ENCODE peak calls at places on chromosomes 1 and 21, in six cellular contexts. O is germinal center, Q is AG08396, U is Ammon's horn, B is Kasumi-1, H is NCI-H1105. D is an unnamed sample.

GRCh38 chr1:100391675-100392074 is 39.4 kb downstream of the CDC14A start:
- DNase-seq in O (no peak), Q (no peak), U (no peak), B (no peak), H (no peak), D (no peak)

GRCh38 chr1:185483647-185484450 is 166.8 kb upstream of the IVNS1ABP start:
- DNase-seq in O (no peak), Q (peak), U (peak), B (peak), H (no peak), D (peak)

GRCh38 chr21:42514883-42515228 is 1.2 kb downstream of the SLC37A1 start:
- DNase-seq in O (no peak), Q (no peak), U (no peak), B (no peak), H (no peak), D (no peak)

GRCh38 chr1:67945733-67946374 is 104.6 kb downstream of the DIRAS3 start:
- DNase-seq in O (no peak), Q (no peak), U (peak), B (no peak), H (peak), D (no peak)

GRCh38 chr1:175273656-175274055 is 81.1 kb upstream of the KIAA0040 start:
- DNase-seq in O (no peak), Q (no peak), U (no peak), B (no peak), H (no peak), D (no peak)

GRCh38 chr1:20308569-20308968 is 17.9 kb downstream of the VWA5B1 start:
- DNase-seq in O (no peak), Q (no peak), U (no peak), B (no peak), H (no peak), D (no peak)

GRCh38 chr1:222369991-222370910 is 177.7 kb downstream of the HHIPL2 start:
- DNase-seq in O (no peak), Q (peak), U (no peak), B (no peak), H (no peak), D (no peak)

GRCh38 chr1:219924348-219924747 is 4.0 kb downstream of the SLC30A10 start:
- DNase-seq in O (no peak), Q (no peak), U (no peak), B (no peak), H (no peak), D (no peak)

GRCh38 chr1:87213126-87213496 is 115.6 kb upstream of the LMO4 start:
- DNase-seq in O (no peak), Q (no peak), U (no peak), B (no peak), H (no peak), D (no peak)

GRCh38 chr1:6785318-6785712 is at the start of gene CAMTA1:
- DNase-seq in O (no peak), Q (no peak), U (no peak), B (no peak), H (no peak), D (no peak)

GRCh38 chr1:213122514-213122929 is 71.5 kb downstream of the RPS6KC1 start:
- DNase-seq in O (no peak), Q (peak), U (peak), B (peak), H (peak), D (peak)

GRCh38 chr1:113659010-113659409 is 100.3 kb downstream of the PHTF1 start:
- DNase-seq in O (no peak), Q (no peak), U (peak), B (no peak), H (no peak), D (no peak)

GRCh38 chr1:8913457-8913856 is 32.2 kb upstream of the CA6 start:
- DNase-seq in O (no peak), Q (no peak), U (no peak), B (no peak), H (no peak), D (no peak)

GRCh38 chr1:176379626-176380339 is 83.2 kb upstream of the PAPPA2 start:
- DNase-seq in O (no peak), Q (no peak), U (no peak), B (no peak), H (no peak), D (no peak)

GRCh38 chr1:35449334-35450008 is 107.7 kb downstream of the KIAA0319L start:
- DNase-seq in O (no peak), Q (peak), U (no peak), B (no peak), H (no peak), D (peak)

GRCh38 chr1:30083800-30084464 is 639.5 kb downstream of the MATN1 start:
- DNase-seq in O (no peak), Q (peak), U (no peak), B (no peak), H (no peak), D (peak)

GRCh38 chr1:219582310-219582709 is 30.6 kb downstream of the ZC3H11B start:
- DNase-seq in O (no peak), Q (no peak), U (no peak), B (peak), H (no peak), D (no peak)

GRCh38 chr1:117595993-117596720 is 9.7 kb upstream of the TENT5C start:
- DNase-seq in O (peak), Q (no peak), U (no peak), B (no peak), H (no peak), D (no peak)

GRCh38 chr1:33727310-33727709 is 136.6 kb upstream of the HMGB4 start:
- DNase-seq in O (peak), Q (no peak), U (no peak), B (no peak), H (no peak), D (no peak)

GRCh38 chr1:202145325-202146140 is 996 bp upstream of the ARL8A start:
- DNase-seq in O (peak), Q (no peak), U (no peak), B (peak), H (no peak), D (no peak)

GRCh38 chr1:46458190-46458589 is 31.4 kb upstream of the DMBX1 start:
- DNase-seq in O (no peak), Q (no peak), U (no peak), B (no peak), H (peak), D (no peak)

GRCh38 chr1:245156736-245157505 is 2.1 kb downstream of the KIF26B start:
- DNase-seq in O (no peak), Q (peak), U (peak), B (peak), H (no peak), D (no peak)

GRCh38 chr1:200971955-200972711 is 51.4 kb downstream of the KIF21B start:
- DNase-seq in O (peak), Q (peak), U (peak), B (peak), H (peak), D (peak)

GRCh38 chr1:19799233-19799876 is 361 bp downstream of the TMCO4 start:
- DNase-seq in O (peak), Q (peak), U (peak), B (peak), H (no peak), D (no peak)

GRCh38 chr1:8879348-8880067 is 1.0 kb upstream of the ENO1 start:
- DNase-seq in O (no peak), Q (no peak), U (peak), B (peak), H (no peak), D (no peak)

GRCh38 chr1:243715285-243715684 is 134.8 kb downstream of the AKT3 start:
- DNase-seq in O (no peak), Q (no peak), U (no peak), B (no peak), H (no peak), D (no peak)

GRCh38 chr1:155040358-155041093 is 6.9 kb downstream of the DCST1 start:
- DNase-seq in O (no peak), Q (no peak), U (no peak), B (no peak), H (no peak), D (no peak)

GRCh38 chr1:3018051-3018471 is 3.2 kb upstream of the ACTRT2 start:
- DNase-seq in O (no peak), Q (no peak), U (no peak), B (no peak), H (no peak), D (no peak)

GRCh38 chr1:38783659-38784229 is 75.8 kb downstream of the RRAGC start:
- DNase-seq in O (no peak), Q (no peak), U (no peak), B (no peak), H (peak), D (peak)

GRCh38 chr1:168488153-168488552 is 55.6 kb downstream of the XCL2 start:
- DNase-seq in O (no peak), Q (no peak), U (peak), B (no peak), H (peak), D (no peak)

GRCh38 chr1:59258412-59259032 is 38.4 kb upstream of the FGGY start:
- DNase-seq in O (no peak), Q (no peak), U (no peak), B (no peak), H (no peak), D (no peak)

GRCh38 chr1:29501227-29501976 is 265.1 kb downstream of the PTPRU start:
- DNase-seq in O (no peak), Q (no peak), U (no peak), B (no peak), H (no peak), D (no peak)

GRCh38 chr1:222096883-222097282 is 355.0 kb upstream of the DUSP10 start:
- DNase-seq in O (no peak), Q (no peak), U (no peak), B (no peak), H (no peak), D (no peak)

GRCh38 chr1:169160845-169161511 is 54.5 kb downstream of the ATP1B1 start:
- DNase-seq in O (no peak), Q (no peak), U (no peak), B (no peak), H (no peak), D (no peak)

GRCh38 chr1:81801032-81801833 is 499 bp downstream of the ADGRL2 start:
- DNase-seq in O (peak), Q (peak), U (peak), B (peak), H (peak), D (no peak)

GRCh38 chr1:191671236-191671635 is 487.0 kb upstream of the RGS18 start:
- DNase-seq in O (no peak), Q (no peak), U (no peak), B (no peak), H (no peak), D (no peak)

GRCh38 chr1:23224721-23225648 is 7.7 kb upstream of the HTR1D start:
- DNase-seq in O (no peak), Q (peak), U (no peak), B (no peak), H (no peak), D (no peak)

GRCh38 chr21:42666023-42666747 is 12.8 kb downstream of the PDE9A start:
- DNase-seq in O (peak), Q (peak), U (no peak), B (no peak), H (no peak), D (peak)

GRCh38 chr1:66944330-66945274 is 19.8 kb downstream of the MIER1 start:
- DNase-seq in O (no peak), Q (no peak), U (no peak), B (no peak), H (no peak), D (no peak)